ENCODE peak calls at places on chromosome 16, in five cellular contexts. S is kidney; B is lung; H is stomach; C is CD8-positive, alpha-beta memory T cell. M is an unnamed sample. For H3K4me1, the result is how much of the 10 kb centered on the place peaks cover.

GRCh38 chr16:6481894-6482293 is 850.8 kb upstream of the RBFOX1 start:
- DNase-seq in S (no peak), B (no peak), H (no peak), C (no peak), M (no peak)

GRCh38 chr16:14635394-14636145 is 2.8 kb downstream of the BFAR start:
- DNase-seq in S (no peak), B (no peak), H (no peak), C (no peak), M (no peak)

GRCh38 chr16:64784635-64785034 is 337.2 kb downstream of the CDH11 start:
- DNase-seq in S (no peak), B (no peak), H (no peak), C (no peak), M (no peak)

GRCh38 chr16:12672986-12673385 is 130.7 kb downstream of the CPPED1 start:
- DNase-seq in S (no peak), B (no peak), H (no peak), C (no peak), M (no peak)

GRCh38 chr16:58063377-58064076 is 38.0 kb downstream of the MMP15 start:
- DNase-seq in S (no peak), B (no peak), H (no peak), C (no peak), M (peak)

GRCh38 chr16:10037771-10038170 is 144.5 kb downstream of the GRIN2A start:
- DNase-seq in S (no peak), B (no peak), H (no peak), C (no peak), M (no peak)

GRCh38 chr16:66326995-66327513 is 39.4 kb upstream of the CDH5 start:
- DNase-seq in S (peak), B (no peak), H (no peak), C (no peak), M (no peak)

GRCh38 chr16:12028220-12028619 is 51.7 kb downstream of the SNX29 start:
- DNase-seq in S (no peak), B (no peak), H (no peak), C (no peak), M (no peak)

GRCh38 chr16:23829454-23829853 is 6.3 kb upstream of the PRKCB start:
- DNase-seq in S (no peak), B (no peak), H (no peak), C (no peak), M (no peak)

DNA sequence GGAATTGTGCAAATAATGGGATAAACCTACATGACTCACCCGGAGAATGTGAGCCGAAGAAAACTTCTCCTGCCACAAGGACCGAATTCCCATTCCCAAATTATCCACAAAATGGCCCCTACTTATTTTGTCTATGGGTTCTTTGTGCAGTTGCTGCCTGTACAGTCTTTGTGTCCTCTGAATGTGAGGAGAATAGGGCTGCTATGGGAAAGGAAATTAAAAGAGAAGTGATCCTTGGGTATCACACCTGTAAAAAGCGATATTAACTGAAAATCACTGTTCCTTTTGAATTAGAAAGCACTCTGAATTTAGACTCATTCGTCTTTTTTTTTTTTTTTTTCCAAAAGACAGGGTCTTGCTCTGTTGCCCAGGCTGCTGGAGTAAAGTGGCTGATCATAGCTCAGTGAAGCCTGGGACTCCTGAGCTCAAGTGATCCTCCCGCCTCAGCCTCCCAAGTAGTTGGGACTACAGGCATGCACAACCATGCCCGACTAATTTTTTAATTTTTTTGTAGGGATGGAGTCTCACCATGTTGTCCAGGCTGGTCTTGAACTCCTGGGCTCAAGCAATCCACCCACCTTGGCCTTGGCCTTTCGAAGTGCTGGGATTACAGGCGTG is 45.4 kb downstream of the CHD9 start:
- DNase-seq in S (no peak), B (no peak), H (no peak), C (no peak), M (no peak)
- H3K4me3 ChIP-seq in S (peak), B (no peak), H (peak), C (peak), M (peak)

GRCh38 chr16:85563515-85564276 is 49.4 kb upstream of the GSE1 start:
- DNase-seq in S (peak), B (peak), H (peak), C (no peak), M (peak)

GRCh38 chr16:85564277-85565051 is 48.7 kb upstream of the GSE1 start:
- DNase-seq in S (peak), B (no peak), H (no peak), C (peak), M (peak)

GRCh38 chr16:85565796-85566501 is 47.2 kb upstream of the GSE1 start:
- DNase-seq in S (no peak), B (no peak), H (no peak), C (no peak), M (no peak)

GRCh38 chr16:85566502-85567100 is 46.5 kb upstream of the GSE1 start:
- DNase-seq in S (no peak), B (no peak), H (no peak), C (no peak), M (no peak)

GRCh38 chr16:85565340-85565739 is 47.8 kb upstream of the GSE1 start:
- DNase-seq in S (no peak), B (no peak), H (no peak), C (no peak), M (no peak)
- H3K4me1 ChIP-seq in S (half or more), B (half or more), H (half or more), C (under half), M (under half)

GRCh38 chr16:694863-695354 is 4.7 kb upstream of the WDR24 start:
- DNase-seq in S (peak), B (no peak), H (no peak), C (peak), M (no peak)
- H3K4me3 ChIP-seq in S (no peak), B (no peak), H (peak), C (peak), M (no peak)

DNA sequence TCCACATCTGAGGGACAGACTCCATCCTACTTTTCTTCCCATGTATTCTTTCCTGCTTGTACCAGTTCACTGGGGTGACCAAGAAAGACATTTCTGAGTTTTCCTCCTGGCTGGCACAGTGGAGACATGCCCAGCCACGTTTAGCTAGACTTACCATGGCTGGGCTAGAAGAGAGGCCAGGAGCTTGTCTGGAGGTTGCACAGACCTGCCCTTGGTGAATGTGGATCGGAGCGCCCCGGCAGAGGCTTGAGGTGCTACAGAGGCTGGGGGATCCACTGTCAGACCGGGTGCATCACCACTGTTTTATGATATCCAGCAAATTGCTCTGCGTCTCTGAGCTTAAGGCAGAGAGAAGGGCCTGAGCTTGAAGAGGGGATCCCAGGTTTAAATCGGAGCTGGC is 3.5 kb downstream of the IL4R start:
- DNase-seq in S (peak), B (no peak), H (no peak), C (no peak), M (no peak)
- H3K4me1 ChIP-seq in S (under half), B (under half), H (half or more), C (half or more), M (under half)

GRCh38 chr16:26050489-26050888 is 358.7 kb downstream of the HS3ST4 start:
- DNase-seq in S (no peak), B (no peak), H (no peak), C (no peak), M (no peak)
- H3K4me3 ChIP-seq in S (no peak), B (no peak), H (no peak), C (no peak), M (no peak)

GRCh38 chr16:67516296-67517177 is 12.1 kb upstream of the RIPOR1 start:
- DNase-seq in S (no peak), B (no peak), H (no peak), C (no peak), M (peak)
- H3K4me1 ChIP-seq in S (under half), B (under half), H (under half), C (under half), M (under half)

GRCh38 chr16:88804552-88805339 is 1.2 kb downstream of the CDT1 start:
- DNase-seq in S (no peak), B (no peak), H (no peak), C (peak), M (peak)

GRCh38 chr16:88805887-88806393 is 2.4 kb downstream of the CDT1 start:
- DNase-seq in S (peak), B (no peak), H (no peak), C (no peak), M (peak)

GRCh38 chr16:88806491-88807111 is 3.0 kb downstream of the CDT1 start:
- DNase-seq in S (peak), B (no peak), H (no peak), C (no peak), M (peak)

GRCh38 chr16:88804173-88804551 is 573 bp downstream of the CDT1 start:
- DNase-seq in S (no peak), B (no peak), H (no peak), C (no peak), M (no peak)

DNA sequence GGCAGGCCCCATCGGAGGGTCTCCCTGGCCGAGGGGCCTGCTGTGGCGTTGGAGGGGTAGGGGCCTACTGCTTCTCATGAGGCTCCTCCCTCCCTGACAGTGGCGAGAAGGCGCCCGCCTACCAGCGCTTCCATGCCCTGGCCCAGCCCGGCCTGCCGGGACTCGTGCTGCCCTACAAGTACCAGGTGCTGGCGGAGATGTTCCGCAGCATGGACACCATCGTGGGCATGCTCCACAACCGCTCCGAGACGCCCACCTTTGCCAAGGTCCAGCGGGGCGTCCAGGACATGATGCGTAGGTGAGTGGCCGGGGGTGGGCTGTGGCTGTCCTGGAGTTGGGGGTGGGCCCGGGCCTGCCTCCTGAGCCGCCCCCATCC is 1.7 kb downstream of the CDT1 start:
- DNase-seq in S (no peak), B (no peak), H (no peak), C (no peak), M (peak)
- H3K4me3 ChIP-seq in S (no peak), B (no peak), H (no peak), C (no peak), M (no peak)